ENCODE peak calls at places on chromosomes 5 and 9, in six cellular contexts. O is right lobe of liver, X is heart right ventricle, H is ovary, I is Peyer's patch, A is tibial artery. Z is an unnamed sample. For H3K4me1, the result is how much of the 10 kb centered on the place peaks cover.

GRCh38 chr5:52685621-52686370 is 101.9 kb upstream of the ITGA1 start:
- DNase-seq in O (no peak), X (no peak), H (no peak), I (no peak), A (no peak), Z (no peak)

GRCh38 chr5:40775085-40775845 is 19.5 kb upstream of the TTC33 start:
- DNase-seq in O (no peak), X (no peak), H (no peak), I (no peak), A (no peak), Z (no peak)

GRCh38 chr5:167158588-167158987 is 1132.9 kb upstream of the WWC1 start:
- DNase-seq in O (no peak), X (no peak), H (no peak), I (no peak), A (no peak), Z (no peak)

GRCh38 chr9:115849679-115850412 is 303.7 kb upstream of the PAPPA start:
- DNase-seq in O (no peak), X (no peak), H (no peak), I (no peak), A (no peak), Z (no peak)

GRCh38 chr9:108549184-108549583 is 306.6 kb downstream of the ACTL7B start:
- DNase-seq in O (no peak), X (no peak), H (no peak), I (no peak), A (no peak), Z (no peak)

GRCh38 chr5:36528588-36528987 is 77.8 kb upstream of the SLC1A3 start:
- DNase-seq in O (no peak), X (no peak), H (no peak), I (no peak), A (no peak), Z (no peak)

GRCh38 chr5:149939572-149939971 is 5.0 kb downstream of the PDE6A start:
- DNase-seq in O (no peak), X (no peak), H (no peak), I (no peak), A (no peak), Z (no peak)

GRCh38 chr5:103256178-103256577 is 2.4 kb upstream of the MACIR start:
- DNase-seq in O (no peak), X (no peak), H (no peak), I (no peak), A (no peak), Z (no peak)

GRCh38 chr9:80093695-80094094 is 521.9 kb downstream of the TLE4 start:
- DNase-seq in O (no peak), X (no peak), H (no peak), I (no peak), A (no peak), Z (no peak)

GRCh38 chr9:10612649-10613398 is at the start of gene PTPRD:
- DNase-seq in O (peak), X (peak), H (no peak), I (no peak), A (no peak), Z (peak)

GRCh38 chr9:108834959-108835696 is 20.7 kb downstream of the ACTL7B start:
- DNase-seq in O (no peak), X (no peak), H (no peak), I (no peak), A (no peak), Z (no peak)

GRCh38 chr9:118189615-118190014 is 485.4 kb downstream of the TLR4 start:
- DNase-seq in O (no peak), X (no peak), H (no peak), I (no peak), A (no peak), Z (no peak)

GRCh38 chr9:38120961-38121360 is 51.9 kb upstream of the SHB start:
- DNase-seq in O (no peak), X (no peak), H (no peak), I (no peak), A (no peak), Z (no peak)

GRCh38 chr9:12838546-12838945 is 63.7 kb downstream of the LURAP1L start:
- DNase-seq in O (no peak), X (no peak), H (no peak), I (no peak), A (no peak), Z (no peak)

GRCh38 chr9:110444911-110445310 is 107.2 kb upstream of the TXNDC8 start:
- DNase-seq in O (no peak), X (no peak), H (no peak), I (no peak), A (no peak), Z (no peak)

GRCh38 chr5:14187157-14187556 is 44.0 kb downstream of the TRIO start:
- DNase-seq in O (no peak), X (no peak), H (no peak), I (no peak), A (no peak), Z (no peak)

GRCh38 chr5:124289641-124290201 is 456.7 kb downstream of the ZNF608 start:
- DNase-seq in O (no peak), X (no peak), H (no peak), I (no peak), A (no peak), Z (peak)

GRCh38 chr5:132238901-132239500 is 11.3 kb upstream of the P4HA2 start:
- DNase-seq in O (no peak), X (no peak), H (no peak), I (peak), A (peak), Z (no peak)

GRCh38 chr5:148750614-148751013 is 75.8 kb upstream of the ADRB2 start:
- DNase-seq in O (no peak), X (no peak), H (no peak), I (no peak), A (no peak), Z (no peak)

GRCh38 chr5:88188458-88189132 is 80.0 kb downstream of the TMEM161B start:
- DNase-seq in O (no peak), X (no peak), H (no peak), I (no peak), A (no peak), Z (no peak)

GRCh38 chr5:96297290-96297689 is 135.8 kb downstream of the PCSK1 start:
- DNase-seq in O (no peak), X (no peak), H (no peak), I (no peak), A (no peak), Z (no peak)

GRCh38 chr9:82382887-82383616 is 394.5 kb downstream of the SPATA31D1 start:
- DNase-seq in O (no peak), X (no peak), H (no peak), I (no peak), A (no peak), Z (no peak)

GRCh38 chr5:120096413-120096812 is 367.7 kb upstream of the PRR16 start:
- DNase-seq in O (no peak), X (no peak), H (no peak), I (no peak), A (no peak), Z (no peak)

GRCh38 chr5:108003178-108003577 is 332.4 kb upstream of the EFNA5 start:
- DNase-seq in O (no peak), X (no peak), H (no peak), I (no peak), A (no peak), Z (no peak)

GRCh38 chr5:142063878-142064331 is 44.7 kb upstream of the NDFIP1 start:
- DNase-seq in O (no peak), X (peak), H (peak), I (no peak), A (peak), Z (peak)

GRCh38 chr5:147259837-147260236 is 25.0 kb downstream of the STK32A start:
- DNase-seq in O (no peak), X (no peak), H (no peak), I (no peak), A (no peak), Z (no peak)

GRCh38 chr9:116234091-116234490 is 80.5 kb downstream of the PAPPA start:
- DNase-seq in O (no peak), X (no peak), H (no peak), I (no peak), A (no peak), Z (no peak)

GRCh38 chr5:176180339-176180738 is 57.9 kb upstream of the SIMC1 start:
- DNase-seq in O (no peak), X (no peak), H (no peak), I (no peak), A (no peak), Z (no peak)

GRCh38 chr9:96232539-96233241 is 69.3 kb downstream of the HSD17B3 start:
- DNase-seq in O (no peak), X (peak), H (peak), I (no peak), A (peak), Z (peak)

GRCh38 chr9:3215658-3216057 is 310.1 kb downstream of the RFX3 start:
- DNase-seq in O (no peak), X (no peak), H (no peak), I (no peak), A (no peak), Z (no peak)

GRCh38 chr5:43008369-43009158 is 31.6 kb downstream of the ANXA2R start:
- DNase-seq in O (peak), X (peak), H (peak), I (peak), A (peak), Z (peak)

GRCh38 chr9:137032893-137033292 is 1.0 kb upstream of the FUT7 start:
- DNase-seq in O (peak), X (peak), H (no peak), I (no peak), A (peak), Z (no peak)
- H3K4me1 ChIP-seq in O (under half), X (half or more), H (under half), I (half or more), A (under half), Z (under half)

GRCh38 chr5:179327026-179327735 is 18.1 kb downstream of the ADAMTS2 start:
- DNase-seq in O (peak), X (no peak), H (peak), I (peak), A (peak), Z (no peak)
- H3K27ac ChIP-seq in O (no peak), X (peak), H (peak), I (peak), A (peak), Z (no peak)

GRCh38 chr5:67495072-67495471 is 298.5 kb upstream of the CD180 start:
- DNase-seq in O (no peak), X (no peak), H (no peak), I (no peak), A (no peak), Z (no peak)

GRCh38 chr5:67496051-67496450 is 299.5 kb upstream of the CD180 start:
- DNase-seq in O (no peak), X (no peak), H (no peak), I (no peak), A (no peak), Z (no peak)

GRCh38 chr5:67494186-67494842 is 297.7 kb upstream of the CD180 start:
- DNase-seq in O (no peak), X (no peak), H (no peak), I (no peak), A (no peak), Z (no peak)

GRCh38 chr5:67490543-67491321 is 294.1 kb upstream of the CD180 start:
- DNase-seq in O (no peak), X (no peak), H (no peak), I (no peak), A (no peak), Z (peak)

DNA sequence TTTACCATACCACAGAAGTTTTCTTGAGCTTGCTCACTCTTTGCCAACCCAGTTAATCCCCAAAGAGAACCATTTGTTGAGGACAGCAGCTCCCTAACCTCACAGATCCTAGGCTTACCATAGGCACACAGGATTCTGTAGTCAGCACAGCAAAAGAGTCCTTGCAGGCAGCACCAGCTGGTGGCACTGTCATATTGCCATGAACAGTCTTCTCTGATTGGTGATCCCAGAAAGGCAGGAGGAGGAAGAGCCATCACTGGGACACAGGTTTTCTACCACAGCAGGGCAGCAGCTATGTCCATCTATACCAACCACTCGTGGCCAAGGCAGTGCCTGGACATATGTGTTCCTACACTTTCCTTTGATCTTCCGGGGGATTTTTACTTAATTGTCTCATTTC is 297.1 kb upstream of the CD180 start:
- DNase-seq in O (peak), X (peak), H (no peak), I (peak), A (peak), Z (peak)
- TF ChIP-seq CTCF in O (peak), X (peak), H (no peak), I (peak), A (peak), Z (peak)

DNA sequence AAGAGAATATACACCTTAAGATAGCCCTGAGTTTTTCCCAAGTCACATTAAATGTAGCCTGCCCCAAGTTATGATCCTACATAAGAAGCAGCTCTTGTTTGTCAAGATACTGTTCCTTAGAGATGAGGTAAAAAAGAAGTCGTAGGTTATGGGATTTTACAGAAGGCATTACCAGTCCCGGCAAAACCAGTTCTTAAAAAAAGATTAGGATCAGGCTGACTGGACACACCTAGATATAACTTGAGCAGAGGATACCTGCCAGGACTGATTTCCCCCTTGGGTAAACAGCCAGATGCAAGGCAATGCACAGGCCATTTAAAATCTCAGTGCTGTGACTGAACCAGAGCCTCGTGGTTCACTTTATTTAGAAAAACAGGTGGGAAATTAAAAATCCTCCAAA is 14.1 kb upstream of the SEMA5A start:
- DNase-seq in O (no peak), X (no peak), H (no peak), I (no peak), A (no peak), Z (peak)
- H3K4me1 ChIP-seq in O (under half), X (under half), H (under half), I (under half), A (under half), Z (under half)

GRCh38 chr9:124266139-124266825 is 8.5 kb downstream of the NEK6 start:
- DNase-seq in O (no peak), X (no peak), H (no peak), I (no peak), A (no peak), Z (no peak)
- H3K27ac ChIP-seq in O (peak), X (no peak), H (no peak), I (peak), A (peak), Z (peak)

GRCh38 chr5:92207156-92207555 is 824.0 kb upstream of the ARRDC3 start:
- DNase-seq in O (no peak), X (no peak), H (no peak), I (no peak), A (no peak), Z (no peak)
- TF ChIP-seq CTCF in O (no peak), X (no peak), H (no peak), I (no peak), A (no peak), Z (no peak)

DNA sequence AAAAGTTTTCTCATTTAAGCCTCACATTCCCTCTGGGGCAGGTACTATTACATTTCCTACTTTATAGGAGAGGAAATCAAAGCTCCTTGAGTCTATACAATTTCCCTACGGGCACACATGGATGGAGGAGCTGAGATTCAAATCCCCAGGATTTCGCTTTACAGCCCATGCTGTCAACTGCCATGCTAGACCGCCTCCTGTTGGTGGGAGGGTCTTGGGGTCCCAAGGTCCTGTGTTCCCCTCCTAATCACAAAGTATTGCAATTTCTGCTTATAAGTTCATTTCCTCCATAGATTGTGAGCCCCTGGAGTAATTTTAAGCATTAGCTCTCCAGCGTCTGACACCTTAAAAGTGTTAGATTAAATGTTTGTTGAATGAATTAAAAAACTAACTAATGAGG is 95.9 kb upstream of the SMARCA2 start:
- DNase-seq in O (no peak), X (no peak), H (no peak), I (no peak), A (no peak), Z (no peak)
- H3K4me1 ChIP-seq in O (under half), X (under half), H (under half), I (under half), A (under half), Z (under half)

DNA sequence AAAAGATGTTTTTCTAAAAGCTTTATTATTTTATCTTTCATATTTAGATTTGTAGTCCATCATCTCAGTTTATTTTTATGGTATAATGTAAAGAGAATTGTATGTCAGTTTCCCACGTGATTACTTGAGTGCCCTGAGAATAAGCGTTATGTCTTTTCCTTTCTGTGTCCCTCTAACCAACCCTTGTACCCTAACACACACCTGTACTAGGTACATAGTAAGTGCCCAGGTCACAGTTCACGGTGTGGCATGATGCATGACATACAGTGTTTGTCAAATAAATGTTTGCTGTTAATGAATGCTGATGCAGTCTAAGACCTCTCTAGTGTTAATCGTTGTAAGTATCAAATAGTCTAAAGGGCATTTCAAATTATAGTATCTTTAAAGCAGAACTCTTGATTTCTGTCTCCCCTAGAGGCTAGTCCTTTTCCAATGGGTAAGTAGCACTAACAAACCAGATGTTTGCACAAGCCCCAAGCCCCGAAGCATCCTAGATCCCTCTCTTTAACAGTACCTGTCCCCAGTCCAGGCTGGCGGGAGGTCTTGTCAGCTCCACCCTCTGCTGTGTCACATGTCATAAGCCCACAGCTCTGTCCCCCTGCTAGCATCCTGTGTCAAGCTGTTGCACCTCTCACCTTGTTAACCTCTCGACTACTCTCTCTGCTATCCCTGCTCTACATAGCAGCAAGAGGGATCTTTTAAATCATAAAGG is 23.7 kb downstream of the NUP214 start:
- DNase-seq in O (no peak), X (no peak), H (no peak), I (no peak), A (no peak), Z (no peak)
- H3K27ac ChIP-seq in O (no peak), X (no peak), H (no peak), I (no peak), A (no peak), Z (no peak)

DNA sequence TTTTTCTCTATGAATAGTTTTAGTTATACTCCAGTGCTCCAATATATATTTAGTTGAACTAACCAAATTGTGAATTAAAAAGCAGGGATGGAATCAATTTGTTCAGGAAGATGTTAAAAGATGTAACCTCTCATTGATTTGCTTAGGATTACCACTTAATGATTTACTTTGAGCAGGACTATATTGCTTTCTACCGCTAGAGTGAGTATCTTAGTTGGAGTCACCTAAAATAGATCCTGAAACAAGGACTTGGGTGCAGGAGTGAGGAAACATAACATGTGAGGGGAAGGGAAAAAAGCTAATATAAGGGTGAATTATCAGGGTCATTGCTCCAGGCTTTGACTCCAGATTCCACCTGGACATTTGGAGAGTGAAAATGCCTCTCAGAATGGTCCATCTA is 2277.4 kb upstream of the C9orf72 start:
- DNase-seq in O (no peak), X (no peak), H (no peak), I (no peak), A (no peak), Z (no peak)
- TF ChIP-seq CTCF in O (no peak), X (no peak), H (no peak), I (no peak), A (no peak), Z (no peak)